ENCODE peak calls at places on chromosomes 11 and 22, in eight cellular contexts. C, L, I, E, W, A, R and N are unnamed samples.

GRCh38 chr11:108895579-108896480 is 231.0 kb downstream of the DDX10 start:
- DNase-seq in C (peak), L (peak), I (peak), E (peak), W (no peak), A (peak), R (no peak), N (no peak)

GRCh38 chr11:33448461-33449130 is 191.4 kb downstream of the HIPK3 start:
- DNase-seq in C (no peak), L (peak), I (peak), E (peak), W (no peak), A (no peak), R (no peak), N (no peak)

GRCh38 chr22:42863349-42863911 is 6.4 kb upstream of the ARFGAP3 start:
- DNase-seq in C (peak), L (peak), I (peak), E (peak), W (no peak), A (peak), R (no peak), N (no peak)

GRCh38 chr11:8701891-8702597 is 19.5 kb downstream of the RPL27A start:
- DNase-seq in C (no peak), L (no peak), I (no peak), E (no peak), W (no peak), A (no peak), R (no peak), N (no peak)

GRCh38 chr22:27726726-27727449 is 74.7 kb downstream of the MN1 start:
- DNase-seq in C (peak), L (peak), I (peak), E (peak), W (no peak), A (no peak), R (no peak), N (peak)

GRCh38 chr22:30968015-30968923 is at the start of gene MORC2:
- DNase-seq in C (no peak), L (peak), I (peak), E (no peak), W (peak), A (no peak), R (no peak), N (peak)

GRCh38 chr11:2693271-2693833 is 6.4 kb downstream of the KCNQ1OT1 start:
- DNase-seq in C (no peak), L (no peak), I (no peak), E (no peak), W (no peak), A (no peak), R (peak), N (peak)

GRCh38 chr11:130772266-130773227 is 143.7 kb downstream of the SNX19 start:
- DNase-seq in C (peak), L (peak), I (peak), E (peak), W (no peak), A (no peak), R (no peak), N (no peak)

GRCh38 chr11:45889555-45889954 is 4.1 kb downstream of the MAPK8IP1 start:
- DNase-seq in C (no peak), L (no peak), I (no peak), E (no peak), W (no peak), A (no peak), R (no peak), N (no peak)

GRCh38 chr11:117984471-117984870 is 1.7 kb upstream of the IL10RA start:
- DNase-seq in C (no peak), L (no peak), I (no peak), E (no peak), W (no peak), A (no peak), R (no peak), N (no peak)

GRCh38 chr11:94845622-94846021 is 77.5 kb downstream of the AMOTL1 start:
- DNase-seq in C (peak), L (peak), I (peak), E (no peak), W (no peak), A (no peak), R (no peak), N (no peak)

GRCh38 chr22:44256860-44257560 is 55.7 kb downstream of the SHISAL1 start:
- DNase-seq in C (no peak), L (no peak), I (no peak), E (no peak), W (no peak), A (no peak), R (peak), N (no peak)

GRCh38 chr11:14538926-14539554 is 18.9 kb upstream of the PSMA1 start:
- DNase-seq in C (no peak), L (no peak), I (no peak), E (no peak), W (no peak), A (no peak), R (no peak), N (no peak)

GRCh38 chr22:48579915-48580279 is 1247.8 kb downstream of the BRD1 start:
- DNase-seq in C (no peak), L (no peak), I (no peak), E (no peak), W (no peak), A (no peak), R (no peak), N (no peak)

GRCh38 chr11:8709002-8709672 is 26.5 kb downstream of the RPL27A start:
- DNase-seq in C (peak), L (no peak), I (peak), E (peak), W (no peak), A (no peak), R (no peak), N (peak)

GRCh38 chr11:115737875-115738274 is 233.7 kb upstream of the CADM1 start:
- DNase-seq in C (no peak), L (no peak), I (peak), E (no peak), W (no peak), A (no peak), R (no peak), N (no peak)

GRCh38 chr22:37198290-37199102 is 10.4 kb upstream of the C1QTNF6 start:
- DNase-seq in C (peak), L (peak), I (peak), E (peak), W (peak), A (no peak), R (peak), N (peak)

GRCh38 chr11:46348986-46349401 is 1.7 kb downstream of the DGKZ start:
- DNase-seq in C (no peak), L (no peak), I (no peak), E (no peak), W (no peak), A (no peak), R (no peak), N (no peak)

GRCh38 chr11:83734120-83734519 is 448.0 kb upstream of the CCDC90B start:
- DNase-seq in C (no peak), L (no peak), I (no peak), E (no peak), W (no peak), A (no peak), R (no peak), N (no peak)

GRCh38 chr11:134343646-134344045 is 11.9 kb downstream of the GLB1L2 start:
- DNase-seq in C (no peak), L (no peak), I (no peak), E (no peak), W (no peak), A (no peak), R (no peak), N (no peak)

GRCh38 chr22:44673406-44673805 is 28.6 kb upstream of the PRR5 start:
- DNase-seq in C (no peak), L (no peak), I (no peak), E (no peak), W (no peak), A (no peak), R (no peak), N (no peak)

GRCh38 chr11:59197990-59198389 is 14.7 kb downstream of the MPEG1 start:
- DNase-seq in C (peak), L (no peak), I (peak), E (peak), W (no peak), A (no peak), R (no peak), N (no peak)

GRCh38 chr11:83554896-83555295 is 268.7 kb upstream of the CCDC90B start:
- DNase-seq in C (no peak), L (no peak), I (no peak), E (no peak), W (no peak), A (no peak), R (no peak), N (no peak)

GRCh38 chr22:44701824-44702478 is at the start of gene PRR5:
- DNase-seq in C (peak), L (peak), I (peak), E (peak), W (peak), A (no peak), R (peak), N (peak)

GRCh38 chr22:37401861-37402506 is 25.3 kb downstream of the ELFN2 start:
- DNase-seq in C (no peak), L (no peak), I (no peak), E (no peak), W (no peak), A (no peak), R (no peak), N (no peak)

GRCh38 chr11:93921695-93922468 is 71.5 kb upstream of the VSTM5 start:
- DNase-seq in C (peak), L (peak), I (peak), E (peak), W (peak), A (peak), R (peak), N (peak)

GRCh38 chr11:30244255-30244654 is 13.4 kb downstream of the FSHB start:
- DNase-seq in C (no peak), L (peak), I (peak), E (peak), W (no peak), A (no peak), R (no peak), N (no peak)

GRCh38 chr11:125001073-125001764 is 47.2 kb downstream of the CCDC15 start:
- DNase-seq in C (no peak), L (no peak), I (peak), E (peak), W (no peak), A (peak), R (no peak), N (no peak)

GRCh38 chr11:123235117-123235686 is 40.2 kb upstream of the CLMP start:
- DNase-seq in C (no peak), L (peak), I (no peak), E (peak), W (no peak), A (no peak), R (peak), N (peak)

GRCh38 chr11:110196241-110196754 is 100.1 kb downstream of the RDX start:
- DNase-seq in C (peak), L (peak), I (peak), E (peak), W (no peak), A (no peak), R (no peak), N (no peak)

GRCh38 chr11:107733518-107733917 is 21.7 kb upstream of the SLN start:
- DNase-seq in C (no peak), L (no peak), I (no peak), E (peak), W (no peak), A (peak), R (no peak), N (no peak)

GRCh38 chr11:68889948-68890446 is 13.6 kb downstream of the MRPL21 start:
- DNase-seq in C (peak), L (no peak), I (peak), E (peak), W (no peak), A (no peak), R (peak), N (peak)

GRCh38 chr22:21693333-21693998 is 27.7 kb downstream of the PPIL2 start:
- DNase-seq in C (no peak), L (no peak), I (no peak), E (no peak), W (no peak), A (no peak), R (no peak), N (no peak)

GRCh38 chr11:78901831-78902230 is 327.2 kb upstream of the NARS2 start:
- DNase-seq in C (no peak), L (no peak), I (no peak), E (no peak), W (no peak), A (no peak), R (no peak), N (no peak)
- H2AFZ ChIP-seq in C (no peak), L (no peak), I (no peak), E (no peak), W (no peak), A (no peak), R (no peak), N (no peak)

DNA sequence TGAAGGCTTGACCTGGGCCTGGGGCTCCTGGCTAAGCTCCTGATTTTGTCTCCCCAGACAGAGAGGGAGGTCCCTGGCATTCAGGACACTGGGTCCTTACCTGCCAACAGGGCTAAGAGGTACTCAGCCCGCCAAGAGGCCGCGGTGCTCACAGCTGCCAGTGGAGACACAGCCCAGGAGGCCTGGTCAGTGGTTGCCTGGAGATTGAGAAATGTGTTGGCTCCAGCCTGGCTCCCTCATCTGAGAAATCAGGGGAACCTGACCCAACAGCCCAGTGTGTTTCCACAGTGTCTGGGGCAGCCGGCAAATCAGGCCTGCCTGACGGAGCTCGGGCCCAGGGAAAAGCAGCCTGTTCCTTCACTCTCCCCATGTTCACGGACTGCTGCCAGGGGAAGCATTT is 79.4 kb upstream of the NAV2 start:
- DNase-seq in C (peak), L (no peak), I (no peak), E (peak), W (no peak), A (no peak), R (no peak), N (peak)
- H2AFZ ChIP-seq in C (no peak), L (no peak), I (no peak), E (no peak), W (no peak), A (no peak), R (no peak), N (no peak)

GRCh38 chr11:73249304-73249703 is 22.8 kb upstream of the P2RY6 start:
- DNase-seq in C (no peak), L (peak), I (peak), E (no peak), W (no peak), A (peak), R (no peak), N (no peak)
- H2AFZ ChIP-seq in C (no peak), L (no peak), I (peak), E (no peak), W (no peak), A (no peak), R (no peak), N (peak)

GRCh38 chr11:102312656-102313055 is 4.6 kb upstream of the BIRC3 start:
- DNase-seq in C (peak), L (peak), I (peak), E (peak), W (no peak), A (no peak), R (no peak), N (no peak)
- H2AFZ ChIP-seq in C (peak), L (peak), I (no peak), E (peak), W (peak), A (no peak), R (no peak), N (no peak)

GRCh38 chr11:119935341-119935925 is 202.5 kb downstream of the TRIM29 start:
- DNase-seq in C (no peak), L (no peak), I (no peak), E (no peak), W (no peak), A (no peak), R (no peak), N (no peak)

GRCh38 chr11:119934866-119935265 is 203.0 kb downstream of the TRIM29 start:
- DNase-seq in C (no peak), L (no peak), I (no peak), E (no peak), W (no peak), A (no peak), R (no peak), N (no peak)

GRCh38 chr11:119934267-119934666 is 203.6 kb downstream of the TRIM29 start:
- DNase-seq in C (no peak), L (no peak), I (no peak), E (no peak), W (no peak), A (no peak), R (no peak), N (no peak)

GRCh38 chr11:119933164-119933563 is 204.2 kb upstream of the NECTIN1 start:
- DNase-seq in C (no peak), L (no peak), I (no peak), E (no peak), W (no peak), A (no peak), R (no peak), N (no peak)

GRCh38 chr11:119933584-119933983 is 204.3 kb downstream of the TRIM29 start:
- DNase-seq in C (no peak), L (no peak), I (no peak), E (no peak), W (no peak), A (no peak), R (no peak), N (no peak)
- H2AFZ ChIP-seq in C (no peak), L (no peak), I (no peak), E (no peak), W (no peak), A (no peak), R (no peak), N (no peak)

GRCh38 chr11:75534291-75535038 is 8.7 kb upstream of the GDPD5 start:
- DNase-seq in C (peak), L (peak), I (no peak), E (peak), W (no peak), A (no peak), R (no peak), N (no peak)
- H2AFZ ChIP-seq in C (no peak), L (peak), I (peak), E (peak), W (no peak), A (no peak), R (no peak), N (no peak)

GRCh38 chr11:65027213-65028067 is at the start of gene SNX15:
- DNase-seq in C (peak), L (peak), I (peak), E (peak), W (peak), A (peak), R (peak), N (peak)
- H2AFZ ChIP-seq in C (peak), L (peak), I (peak), E (peak), W (peak), A (peak), R (peak), N (peak)

GRCh38 chr11:34606326-34607120 is 14.4 kb upstream of the EHF start:
- DNase-seq in C (no peak), L (no peak), I (no peak), E (no peak), W (no peak), A (no peak), R (no peak), N (no peak)
- H2AFZ ChIP-seq in C (no peak), L (no peak), I (peak), E (no peak), W (no peak), A (no peak), R (no peak), N (no peak)